ENCODE peak calls at places on chromosomes 7 and 10, in four cellular contexts. One of them, this sample, is unnamed.
A peak's percentile ranks its signal among the peaks of the same experiment; 100 is the strongest.

GRCh38 chr7:15464762-15465144 is 97.1 kb downstream of the AGMO start:
- DNase-seq in HCT116: no peak
- DNase-seq in A549: no peak
- DNase-seq in tibial nerve: no peak
- DNase-seq in this sample: no peak

GRCh38 chr7:131098527-131098926 is 229.1 kb upstream of the MKLN1 start:
- DNase-seq in HCT116: no peak
- DNase-seq in A549: no peak
- DNase-seq in tibial nerve: no peak
- DNase-seq in this sample: no peak

GRCh38 chr7:129434172-129434845 is at the start of gene STRIP2:
- DNase-seq in HCT116: peak; percentile 50
- DNase-seq in A549: peak; percentile 70
- DNase-seq in tibial nerve: peak; percentile 87
- DNase-seq in this sample: peak; percentile 98

GRCh38 chr10:121378402-121378801 is 219.8 kb downstream of the FGFR2 start:
- DNase-seq in HCT116: no peak
- DNase-seq in A549: no peak
- DNase-seq in tibial nerve: no peak
- DNase-seq in this sample: no peak

GRCh38 chr7:24732646-24733413 is 24.4 kb downstream of the GSDME start:
- DNase-seq in HCT116: no peak
- DNase-seq in A549: peak; percentile 71
- DNase-seq in tibial nerve: no peak
- DNase-seq in this sample: peak; percentile 74

GRCh38 chr7:27064681-27065080 is 31.1 kb downstream of the HOXA1 start:
- DNase-seq in HCT116: no peak
- DNase-seq in A549: no peak
- DNase-seq in tibial nerve: no peak
- DNase-seq in this sample: no peak

GRCh38 chr7:84339306-84339705 is 144.7 kb upstream of the SEMA3A start:
- DNase-seq in HCT116: no peak
- DNase-seq in A549: no peak
- DNase-seq in tibial nerve: no peak
- DNase-seq in this sample: no peak

GRCh38 chr7:155506854-155507337 is 39.5 kb downstream of the CNPY1 start:
- DNase-seq in HCT116: no peak
- DNase-seq in A549: no peak
- DNase-seq in tibial nerve: no peak
- DNase-seq in this sample: no peak

GRCh38 chr7:6106140-6106904 is 75.1 kb downstream of the ANKRD61 start:
- DNase-seq in HCT116: peak; percentile 71
- DNase-seq in A549: peak; percentile 78
- DNase-seq in tibial nerve: no peak
- DNase-seq in this sample: no peak

GRCh38 chr10:119221666-119222065 is 14.3 kb downstream of the GRK5 start:
- DNase-seq in HCT116: no peak
- DNase-seq in A549: no peak
- DNase-seq in tibial nerve: no peak
- DNase-seq in this sample: no peak

GRCh38 chr7:151987748-151988529 is 31.7 kb downstream of the GALNTL5 start:
- DNase-seq in HCT116: no peak
- DNase-seq in A549: no peak
- DNase-seq in tibial nerve: no peak
- DNase-seq in this sample: no peak

GRCh38 chr7:150450491-150450992 is at the start of gene GIMAP8:
- DNase-seq in HCT116: no peak
- DNase-seq in A549: no peak
- DNase-seq in tibial nerve: no peak
- DNase-seq in this sample: peak; percentile 92

GRCh38 chr10:132534348-132535064 is 3.1 kb upstream of the INPP5A start:
- DNase-seq in HCT116: no peak
- DNase-seq in A549: no peak
- DNase-seq in tibial nerve: no peak
- DNase-seq in this sample: no peak

GRCh38 chr10:113301342-113301984 is 251.4 kb upstream of the HABP2 start:
- DNase-seq in HCT116: no peak
- DNase-seq in A549: peak; percentile 24
- DNase-seq in tibial nerve: no peak
- DNase-seq in this sample: no peak

GRCh38 chr10:62306663-62307062 is 38.0 kb upstream of the RTKN2 start:
- DNase-seq in HCT116: no peak
- DNase-seq in A549: no peak
- DNase-seq in tibial nerve: no peak
- DNase-seq in this sample: no peak

GRCh38 chr10:69703766-69704191 is 73.7 kb downstream of the FAM241B start:
- DNase-seq in HCT116: peak; percentile 33
- DNase-seq in A549: peak; percentile 17
- DNase-seq in tibial nerve: no peak
- DNase-seq in this sample: no peak

GRCh38 chr7:24877790-24878311 is 102.1 kb downstream of the OSBPL3 start:
- DNase-seq in HCT116: no peak
- DNase-seq in A549: no peak
- DNase-seq in tibial nerve: no peak
- DNase-seq in this sample: no peak

GRCh38 chr10:4109469-4109868 is 324.5 kb upstream of the KLF6 start:
- DNase-seq in HCT116: no peak
- DNase-seq in A549: no peak
- DNase-seq in tibial nerve: no peak
- DNase-seq in this sample: no peak

GRCh38 chr7:117111532-117111931 is 158.2 kb downstream of the ST7 start:
- DNase-seq in HCT116: no peak
- DNase-seq in A549: no peak
- DNase-seq in tibial nerve: no peak
- DNase-seq in this sample: no peak

GRCh38 chr7:103940382-103941268 is 48.8 kb downstream of the RELN start:
- DNase-seq in HCT116: no peak
- DNase-seq in A549: no peak
- DNase-seq in tibial nerve: no peak
- DNase-seq in this sample: no peak

GRCh38 chr7:7573701-7574100 is 7.0 kb downstream of the MIOS start:
- DNase-seq in HCT116: no peak
- DNase-seq in A549: no peak
- DNase-seq in tibial nerve: no peak
- DNase-seq in this sample: no peak

GRCh38 chr7:19916011-19916410 is 142.6 kb upstream of the TMEM196 start:
- DNase-seq in HCT116: peak; percentile 29
- DNase-seq in A549: no peak
- DNase-seq in tibial nerve: no peak
- DNase-seq in this sample: no peak

GRCh38 chr10:112584276-112584675 is 137.3 kb downstream of the VTI1A start:
- DNase-seq in HCT116: no peak
- DNase-seq in A549: no peak
- DNase-seq in tibial nerve: no peak
- DNase-seq in this sample: no peak

GRCh38 chr10:78331391-78331922 is 297.8 kb downstream of the RPS24 start:
- DNase-seq in HCT116: no peak
- DNase-seq in A549: no peak
- DNase-seq in tibial nerve: no peak
- DNase-seq in this sample: peak; percentile 90

GRCh38 chr10:32237644-32238345 is 109.2 kb downstream of the EPC1 start:
- DNase-seq in HCT116: no peak
- DNase-seq in A549: no peak
- DNase-seq in tibial nerve: no peak
- DNase-seq in this sample: no peak

GRCh38 chr7:26507375-26508068 is 215.9 kb downstream of the SNX10 start:
- DNase-seq in HCT116: no peak
- DNase-seq in A549: no peak
- DNase-seq in tibial nerve: no peak
- DNase-seq in this sample: no peak

GRCh38 chr10:79063661-79064490 is 4.9 kb upstream of the ZMIZ1 start:
- DNase-seq in HCT116: no peak
- DNase-seq in A549: no peak
- DNase-seq in tibial nerve: no peak
- DNase-seq in this sample: no peak

GRCh38 chr7:66176914-66177313 is 28.2 kb upstream of the TPST1 start:
- DNase-seq in HCT116: no peak
- DNase-seq in A549: no peak
- DNase-seq in tibial nerve: no peak
- DNase-seq in this sample: no peak
- TF ChIP-seq CTCF in HCT116: no peak
- TF ChIP-seq CTCF in A549: no peak
- TF ChIP-seq CTCF in tibial nerve: no peak
- TF ChIP-seq CTCF in this sample: no peak

GRCh38 chr10:90917968-90918318 is 2.9 kb downstream of the ANKRD1 start:
- DNase-seq in HCT116: no peak
- DNase-seq in A549: no peak
- DNase-seq in tibial nerve: no peak
- DNase-seq in this sample: no peak
- H3K27ac ChIP-seq in HCT116: no peak overlapping the region
- H3K27ac ChIP-seq in A549: no peak overlapping the region
- H3K27ac ChIP-seq in tibial nerve: no peak overlapping the region
- H3K27ac ChIP-seq in this sample: no peak overlapping the region

GRCh38 chr7:107461938-107462533 is 7.8 kb upstream of the GPR22 start:
- DNase-seq in HCT116: no peak
- DNase-seq in A549: no peak
- DNase-seq in tibial nerve: no peak
- DNase-seq in this sample: no peak

GRCh38 chr7:107468824-107469223 is 1.0 kb upstream of the GPR22 start:
- DNase-seq in HCT116: no peak
- DNase-seq in A549: no peak
- DNase-seq in tibial nerve: no peak
- DNase-seq in this sample: no peak

GRCh38 chr7:107467972-107468371 is 1.9 kb upstream of the GPR22 start:
- DNase-seq in HCT116: no peak
- DNase-seq in A549: no peak
- DNase-seq in tibial nerve: no peak
- DNase-seq in this sample: no peak

GRCh38 chr7:107464666-107465065 is 5.2 kb upstream of the GPR22 start:
- DNase-seq in HCT116: no peak
- DNase-seq in A549: no peak
- DNase-seq in tibial nerve: no peak
- DNase-seq in this sample: no peak

GRCh38 chr7:107463139-107464078 is 6.4 kb upstream of the GPR22 start:
- DNase-seq in HCT116: peak; percentile 21
- DNase-seq in A549: peak; percentile 71
- DNase-seq in tibial nerve: peak; percentile 16
- DNase-seq in this sample: no peak
- TF ChIP-seq POLR2A in HCT116: no peak
- TF ChIP-seq POLR2A in A549: no peak
- TF ChIP-seq POLR2A in tibial nerve: no peak
- TF ChIP-seq POLR2A in this sample: no peak

GRCh38 chr7:42691030-42691639 is 220.7 kb downstream of the C7orf25 start:
- DNase-seq in HCT116: peak; percentile 10
- DNase-seq in A549: peak; percentile 34
- DNase-seq in tibial nerve: no peak
- DNase-seq in this sample: peak; percentile 91
- TF ChIP-seq CTCF in HCT116: peak; percentile 34
- TF ChIP-seq CTCF in A549: peak; percentile 32
- TF ChIP-seq CTCF in tibial nerve: peak; percentile 24
- TF ChIP-seq CTCF in this sample: peak; percentile 72

GRCh38 chr10:14652067-14652466 is 122.6 kb downstream of the FAM107B start:
- DNase-seq in HCT116: no peak
- DNase-seq in A549: no peak
- DNase-seq in tibial nerve: no peak
- DNase-seq in this sample: no peak
- H3K27ac ChIP-seq in HCT116: no peak overlapping the region
- H3K27ac ChIP-seq in A549: peak overlapping the region; percentile 92
- H3K27ac ChIP-seq in tibial nerve: no peak overlapping the region
- H3K27ac ChIP-seq in this sample: no peak overlapping the region

GRCh38 chr7:21426958-21427860 is 674 bp upstream of the SP4 start:
- DNase-seq in HCT116: peak; percentile 94
- DNase-seq in A549: peak; percentile 98
- DNase-seq in tibial nerve: peak; percentile 97
- DNase-seq in this sample: peak; percentile 99
- TF ChIP-seq POLR2A in HCT116: peak; percentile 11
- TF ChIP-seq POLR2A in A549: peak; percentile 54
- TF ChIP-seq POLR2A in tibial nerve: peak; percentile 51
- TF ChIP-seq POLR2A in this sample: peak; percentile 24

DNA sequence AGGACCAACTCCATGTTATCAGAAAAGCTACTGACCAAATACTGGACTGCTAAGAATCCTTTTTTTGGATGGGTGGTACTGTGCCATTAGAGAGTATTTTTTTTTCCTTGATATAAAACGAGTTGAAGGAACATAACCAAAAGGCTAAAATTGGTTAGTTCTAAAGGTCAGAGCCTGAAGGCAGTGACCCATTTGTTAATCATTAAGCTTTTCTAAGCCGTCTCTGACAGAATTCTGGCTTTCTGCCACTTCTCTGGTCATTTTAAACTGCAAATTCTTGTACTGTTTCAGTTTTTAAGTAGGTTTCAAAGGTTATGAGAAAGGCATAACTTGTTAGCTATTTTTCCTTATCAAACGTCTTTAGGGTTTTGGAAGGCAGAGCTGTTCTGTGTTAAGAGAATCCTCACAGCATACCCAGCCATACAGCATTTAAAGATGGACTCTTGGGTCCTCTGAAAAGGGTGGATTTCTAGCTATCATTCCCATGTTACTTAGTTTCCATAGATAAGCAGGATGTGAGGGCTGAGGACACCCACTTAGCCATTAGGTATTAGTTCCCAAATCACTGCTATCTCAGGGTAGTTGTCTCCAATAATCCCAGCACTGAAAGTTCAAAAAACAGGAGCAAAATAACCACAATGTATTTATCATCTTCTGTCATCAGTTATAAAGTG is 196.8 kb downstream of the RNLS start:
- DNase-seq in HCT116: no peak
- DNase-seq in A549: peak; percentile 58
- DNase-seq in tibial nerve: no peak
- DNase-seq in this sample: no peak
- TF ChIP-seq CTCF in HCT116: no peak
- TF ChIP-seq CTCF in A549: no peak
- TF ChIP-seq CTCF in tibial nerve: no peak
- TF ChIP-seq CTCF in this sample: no peak